ENCODE peak calls at places on chromosome 22, in eight cellular contexts. One of them, this sample, is unnamed. For H3K36me3, the result is how much of the 10 kb centered on the place peaks cover.

GRCh38 chr22:17423616-17424015 is 54.4 kb downstream of the CECR2 start:
- DNase-seq in cardiac muscle cell: no peak
- DNase-seq in left lung: no peak
- DNase-seq in brain microvascular endothelial cell: no peak
- DNase-seq in bronchial epithelial cell: no peak
- DNase-seq in A673: no peak
- DNase-seq in stomach: no peak
- DNase-seq in fibroblast of lung: no peak
- DNase-seq in this sample: no peak

GRCh38 chr22:20957118-20957690 is 9.9 kb upstream of the AIFM3 start:
- DNase-seq in cardiac muscle cell: peak
- DNase-seq in left lung: no peak
- DNase-seq in brain microvascular endothelial cell: no peak
- DNase-seq in bronchial epithelial cell: no peak
- DNase-seq in A673: no peak
- DNase-seq in stomach: peak
- DNase-seq in fibroblast of lung: no peak
- DNase-seq in this sample: no peak

GRCh38 chr22:27241430-27242110 is 560.0 kb downstream of the MN1 start:
- DNase-seq in cardiac muscle cell: peak
- DNase-seq in left lung: no peak
- DNase-seq in brain microvascular endothelial cell: no peak
- DNase-seq in bronchial epithelial cell: no peak
- DNase-seq in A673: no peak
- DNase-seq in stomach: peak
- DNase-seq in fibroblast of lung: no peak
- DNase-seq in this sample: no peak

GRCh38 chr22:48707749-48708557 is 1119.7 kb downstream of the BRD1 start:
- DNase-seq in cardiac muscle cell: no peak
- DNase-seq in left lung: peak
- DNase-seq in brain microvascular endothelial cell: no peak
- DNase-seq in bronchial epithelial cell: no peak
- DNase-seq in A673: no peak
- DNase-seq in stomach: no peak
- DNase-seq in fibroblast of lung: no peak
- DNase-seq in this sample: no peak

GRCh38 chr22:39254789-39255298 is 10.1 kb upstream of the PDGFB start:
- DNase-seq in cardiac muscle cell: no peak
- DNase-seq in left lung: no peak
- DNase-seq in brain microvascular endothelial cell: peak
- DNase-seq in bronchial epithelial cell: peak
- DNase-seq in A673: no peak
- DNase-seq in stomach: no peak
- DNase-seq in fibroblast of lung: no peak
- DNase-seq in this sample: no peak

GRCh38 chr22:33842421-33843094 is 77.7 kb downstream of the LARGE1 start:
- DNase-seq in cardiac muscle cell: peak
- DNase-seq in left lung: no peak
- DNase-seq in brain microvascular endothelial cell: no peak
- DNase-seq in bronchial epithelial cell: no peak
- DNase-seq in A673: no peak
- DNase-seq in stomach: no peak
- DNase-seq in fibroblast of lung: no peak
- DNase-seq in this sample: no peak

GRCh38 chr22:23207786-23208325 is 27.5 kb downstream of the BCR start:
- DNase-seq in cardiac muscle cell: no peak
- DNase-seq in left lung: no peak
- DNase-seq in brain microvascular endothelial cell: no peak
- DNase-seq in bronchial epithelial cell: no peak
- DNase-seq in A673: no peak
- DNase-seq in stomach: no peak
- DNase-seq in fibroblast of lung: no peak
- DNase-seq in this sample: no peak

GRCh38 chr22:27416553-27417427 is 384.8 kb downstream of the MN1 start:
- DNase-seq in cardiac muscle cell: peak
- DNase-seq in left lung: no peak
- DNase-seq in brain microvascular endothelial cell: peak
- DNase-seq in bronchial epithelial cell: peak
- DNase-seq in A673: peak
- DNase-seq in stomach: peak
- DNase-seq in fibroblast of lung: peak
- DNase-seq in this sample: peak

GRCh38 chr22:20906387-20906767 is 10.8 kb upstream of the CRKL start:
- DNase-seq in cardiac muscle cell: no peak
- DNase-seq in left lung: no peak
- DNase-seq in brain microvascular endothelial cell: no peak
- DNase-seq in bronchial epithelial cell: no peak
- DNase-seq in A673: no peak
- DNase-seq in stomach: no peak
- DNase-seq in fibroblast of lung: no peak
- DNase-seq in this sample: no peak

DNA sequence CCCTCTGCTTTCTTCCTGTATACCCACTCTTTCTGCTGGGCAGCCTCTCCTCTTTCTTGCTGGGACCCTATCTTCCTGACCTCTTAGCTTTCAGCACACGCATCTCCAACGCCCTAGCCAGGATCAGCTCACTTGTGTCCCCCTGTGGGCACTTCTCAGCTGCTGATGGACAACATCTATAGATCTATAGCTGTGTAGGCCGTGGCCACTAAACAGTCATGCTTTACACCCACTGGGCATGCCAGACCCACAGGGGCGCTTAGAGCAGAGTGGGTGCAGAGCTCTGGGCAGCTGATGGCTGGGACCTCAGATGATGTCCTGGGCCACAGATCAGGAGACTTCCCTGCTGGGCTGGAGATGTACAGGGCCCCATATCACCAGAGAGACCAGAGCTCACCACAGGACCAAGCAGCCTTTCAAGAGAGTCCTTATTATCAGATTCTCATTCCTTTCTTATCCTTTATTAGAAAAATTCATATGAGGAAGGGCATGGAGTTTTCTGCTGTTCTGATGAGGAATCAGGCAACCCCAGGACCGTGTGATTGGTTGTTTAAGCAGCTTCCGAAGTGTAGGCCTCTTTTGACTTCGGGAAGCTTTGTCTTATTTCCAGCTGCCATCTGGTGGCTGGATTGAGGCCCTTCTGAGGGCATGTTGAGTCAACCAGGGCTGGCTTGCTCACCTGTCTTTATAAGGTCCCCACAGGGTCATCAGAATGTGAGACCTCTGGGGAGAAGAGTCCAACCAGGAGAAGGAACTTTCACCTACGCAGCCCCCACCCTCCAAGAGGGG is 60.5 kb downstream of the OSBP2 start:
- DNase-seq in cardiac muscle cell: peak
- DNase-seq in left lung: peak
- DNase-seq in brain microvascular endothelial cell: peak
- DNase-seq in bronchial epithelial cell: peak
- DNase-seq in A673: peak
- DNase-seq in stomach: peak
- DNase-seq in fibroblast of lung: peak
- DNase-seq in this sample: peak
- TF ChIP-seq CTCF in cardiac muscle cell: peak
- TF ChIP-seq CTCF in left lung: peak
- TF ChIP-seq CTCF in brain microvascular endothelial cell: peak
- TF ChIP-seq CTCF in bronchial epithelial cell: peak
- TF ChIP-seq CTCF in A673: peak
- TF ChIP-seq CTCF in stomach: no peak
- TF ChIP-seq CTCF in fibroblast of lung: peak
- TF ChIP-seq CTCF in this sample: peak

GRCh38 chr22:29332886-29333496 is 17.5 kb upstream of the RASL10A start:
- DNase-seq in cardiac muscle cell: no peak
- DNase-seq in left lung: no peak
- DNase-seq in brain microvascular endothelial cell: no peak
- DNase-seq in bronchial epithelial cell: no peak
- DNase-seq in A673: peak
- DNase-seq in stomach: no peak
- DNase-seq in fibroblast of lung: no peak
- DNase-seq in this sample: no peak
- H3K36me3 ChIP-seq in cardiac muscle cell: under half
- H3K36me3 ChIP-seq in left lung: under half
- H3K36me3 ChIP-seq in brain microvascular endothelial cell: under half
- H3K36me3 ChIP-seq in bronchial epithelial cell: under half
- H3K36me3 ChIP-seq in A673: under half
- H3K36me3 ChIP-seq in stomach: half or more
- H3K36me3 ChIP-seq in fibroblast of lung: under half
- H3K36me3 ChIP-seq in this sample: under half

GRCh38 chr22:43273902-43274484 is 69.2 kb downstream of the SCUBE1 start:
- DNase-seq in cardiac muscle cell: peak
- DNase-seq in left lung: no peak
- DNase-seq in brain microvascular endothelial cell: no peak
- DNase-seq in bronchial epithelial cell: peak
- DNase-seq in A673: peak
- DNase-seq in stomach: peak
- DNase-seq in fibroblast of lung: peak
- DNase-seq in this sample: no peak
- TF ChIP-seq CTCF in cardiac muscle cell: peak
- TF ChIP-seq CTCF in left lung: peak
- TF ChIP-seq CTCF in brain microvascular endothelial cell: peak
- TF ChIP-seq CTCF in bronchial epithelial cell: peak
- TF ChIP-seq CTCF in A673: peak
- TF ChIP-seq CTCF in stomach: no peak
- TF ChIP-seq CTCF in fibroblast of lung: peak
- TF ChIP-seq CTCF in this sample: peak

GRCh38 chr22:46350646-46351045 is 15.1 kb downstream of the TRMU start:
- DNase-seq in cardiac muscle cell: no peak
- DNase-seq in left lung: no peak
- DNase-seq in brain microvascular endothelial cell: no peak
- DNase-seq in bronchial epithelial cell: no peak
- DNase-seq in A673: no peak
- DNase-seq in stomach: no peak
- DNase-seq in fibroblast of lung: no peak
- DNase-seq in this sample: no peak

GRCh38 chr22:46351131-46351735 is 15.7 kb downstream of the TRMU start:
- DNase-seq in cardiac muscle cell: no peak
- DNase-seq in left lung: no peak
- DNase-seq in brain microvascular endothelial cell: no peak
- DNase-seq in bronchial epithelial cell: no peak
- DNase-seq in A673: no peak
- DNase-seq in stomach: no peak
- DNase-seq in fibroblast of lung: no peak
- DNase-seq in this sample: no peak

GRCh38 chr22:46349238-46349637 is 13.7 kb downstream of the TRMU start:
- DNase-seq in cardiac muscle cell: no peak
- DNase-seq in left lung: no peak
- DNase-seq in brain microvascular endothelial cell: no peak
- DNase-seq in bronchial epithelial cell: no peak
- DNase-seq in A673: no peak
- DNase-seq in stomach: no peak
- DNase-seq in fibroblast of lung: no peak
- DNase-seq in this sample: no peak

GRCh38 chr22:46349681-46350080 is 14.2 kb downstream of the TRMU start:
- DNase-seq in cardiac muscle cell: no peak
- DNase-seq in left lung: no peak
- DNase-seq in brain microvascular endothelial cell: no peak
- DNase-seq in bronchial epithelial cell: no peak
- DNase-seq in A673: no peak
- DNase-seq in stomach: no peak
- DNase-seq in fibroblast of lung: no peak
- DNase-seq in this sample: no peak

GRCh38 chr22:46350111-46350510 is 14.6 kb downstream of the TRMU start:
- DNase-seq in cardiac muscle cell: no peak
- DNase-seq in left lung: no peak
- DNase-seq in brain microvascular endothelial cell: no peak
- DNase-seq in bronchial epithelial cell: no peak
- DNase-seq in A673: no peak
- DNase-seq in stomach: no peak
- DNase-seq in fibroblast of lung: no peak
- DNase-seq in this sample: no peak
- H3K36me3 ChIP-seq in cardiac muscle cell: under half
- H3K36me3 ChIP-seq in left lung: under half
- H3K36me3 ChIP-seq in brain microvascular endothelial cell: half or more
- H3K36me3 ChIP-seq in bronchial epithelial cell: half or more
- H3K36me3 ChIP-seq in A673: half or more
- H3K36me3 ChIP-seq in stomach: half or more
- H3K36me3 ChIP-seq in fibroblast of lung: under half
- H3K36me3 ChIP-seq in this sample: half or more